ENCODE peak calls at places on chromosomes 4 and X, in eight cellular contexts. N is ovary, P is A549, Y is fibroblast of pulmonary artery, C is upper lobe of right lung, W is fibroblast of lung, Z is AG09309, T is H9. M is an unnamed sample.

GRCh38 chr4:102222838-102223237 is 122.4 kb downstream of the SLC39A8 start:
- DNase-seq in N (no peak), P (no peak), Y (no peak), C (no peak), W (no peak), Z (no peak), T (no peak), M (no peak)

GRCh38 chr4:84530871-84531270 is 31.8 kb upstream of the NKX6-1 start:
- DNase-seq in N (no peak), P (peak), Y (peak), C (no peak), W (peak), Z (no peak), T (no peak), M (peak)

GRCh38 chr4:104559502-104559901 is 64.8 kb upstream of the CXXC4 start:
- DNase-seq in N (no peak), P (no peak), Y (no peak), C (no peak), W (no peak), Z (no peak), T (no peak), M (no peak)

GRCh38 chr4:182193261-182193660 is 49.9 kb upstream of the TENM3 start:
- DNase-seq in N (no peak), P (no peak), Y (no peak), C (no peak), W (no peak), Z (no peak), T (no peak), M (no peak)

GRCh38 chr4:17385403-17385802 is 126.5 kb downstream of the QDPR start:
- DNase-seq in N (no peak), P (no peak), Y (peak), C (no peak), W (peak), Z (no peak), T (no peak), M (peak)

GRCh38 chr4:20764353-20764752 is 64.1 kb downstream of the PACRGL start:
- DNase-seq in N (no peak), P (no peak), Y (no peak), C (no peak), W (peak), Z (peak), T (no peak), M (peak)

GRCh38 chr4:104494822-104495559 is at the start of gene CXXC4:
- DNase-seq in N (peak), P (peak), Y (peak), C (peak), W (peak), Z (no peak), T (peak), M (peak)

GRCh38 chr4:137531951-137532868 is at the start of gene PCDH18:
- DNase-seq in N (peak), P (no peak), Y (peak), C (peak), W (peak), Z (peak), T (peak), M (peak)

GRCh38 chr4:15955670-15956069 is 7.3 kb downstream of the FGFBP2 start:
- DNase-seq in N (no peak), P (peak), Y (peak), C (no peak), W (peak), Z (no peak), T (no peak), M (peak)

GRCh38 chrX:137195991-137196390 is 162.2 kb upstream of the GPR101 start:
- DNase-seq in N (no peak), P (no peak), Y (peak), C (no peak), W (no peak), Z (no peak), T (no peak), M (peak)

GRCh38 chrX:1914606-1915365 is 299.9 kb downstream of the ASMT start:
- DNase-seq in N (no peak), P (peak), Y (no peak), C (no peak), W (no peak), Z (no peak), T (peak), M (no peak)

GRCh38 chr4:47835489-47835888 is 2.4 kb downstream of the CORIN start:
- DNase-seq in N (no peak), P (no peak), Y (no peak), C (no peak), W (no peak), Z (no peak), T (peak), M (no peak)

GRCh38 chr4:3470244-3471097 is 7.4 kb downstream of the DOK7 start:
- DNase-seq in N (no peak), P (no peak), Y (peak), C (no peak), W (peak), Z (no peak), T (no peak), M (peak)

GRCh38 chr4:176210579-176211296 is 15.4 kb upstream of the SPATA4 start:
- DNase-seq in N (no peak), P (no peak), Y (no peak), C (no peak), W (no peak), Z (no peak), T (no peak), M (no peak)
- TF ChIP-seq CTCF in N (no peak), P (no peak), Y (no peak), C (no peak), W (no peak), Z (no peak), T (no peak), M (no peak)

DNA sequence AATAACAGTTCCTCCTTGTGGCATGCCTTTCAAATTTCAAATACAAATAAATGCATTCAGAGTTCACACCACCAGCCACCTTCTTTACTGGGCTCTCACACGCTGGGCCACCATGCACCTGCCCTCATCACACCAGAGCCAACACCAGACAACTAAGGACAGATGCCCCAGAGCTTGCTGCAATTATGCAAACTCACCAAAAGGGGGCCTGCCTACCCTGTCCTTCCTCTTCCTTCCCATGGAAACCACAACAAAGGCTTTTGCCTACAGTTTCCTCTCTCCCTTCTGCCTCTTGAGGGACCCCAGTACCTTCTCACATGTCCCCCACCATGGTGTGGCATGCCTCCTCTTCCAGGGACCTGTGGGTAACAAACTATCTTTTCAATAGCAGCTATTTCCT is 1333.9 kb upstream of the TENM3 start:
- DNase-seq in N (no peak), P (peak), Y (no peak), C (no peak), W (peak), Z (no peak), T (peak), M (no peak)
- TF ChIP-seq CTCF in N (no peak), P (no peak), Y (no peak), C (no peak), W (peak), Z (peak), T (peak), M (peak)

GRCh38 chr4:78059938-78060337 is 2.8 kb downstream of the FRAS1 start:
- DNase-seq in N (no peak), P (no peak), Y (no peak), C (no peak), W (no peak), Z (no peak), T (no peak), M (no peak)
- TF ChIP-seq CTCF in N (no peak), P (no peak), Y (no peak), C (no peak), W (no peak), Z (no peak), T (no peak), M (no peak)

DNA sequence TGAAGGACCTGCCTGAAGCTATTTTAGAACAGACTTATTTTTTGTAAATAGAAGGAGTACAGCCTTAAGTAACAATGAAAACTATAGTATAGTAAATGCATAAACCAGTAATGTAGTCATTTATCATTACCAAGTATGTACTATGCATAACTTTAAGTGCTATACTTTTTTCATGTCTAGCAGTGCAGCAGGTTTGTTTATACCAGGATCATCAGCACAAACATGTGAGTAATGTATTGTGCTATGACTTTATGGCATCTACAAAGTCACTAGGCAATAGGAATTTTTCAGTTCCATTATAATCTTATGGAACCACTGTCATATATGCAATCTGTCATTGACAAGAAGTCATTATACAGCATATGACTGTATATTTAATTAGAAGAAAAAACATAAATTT is 3.4 kb upstream of the ODAPH start:
- DNase-seq in N (no peak), P (no peak), Y (no peak), C (no peak), W (no peak), Z (no peak), T (no peak), M (no peak)
- TF ChIP-seq CTCF in N (no peak), P (no peak), Y (no peak), C (no peak), W (no peak), Z (no peak), T (no peak), M (no peak)

DNA sequence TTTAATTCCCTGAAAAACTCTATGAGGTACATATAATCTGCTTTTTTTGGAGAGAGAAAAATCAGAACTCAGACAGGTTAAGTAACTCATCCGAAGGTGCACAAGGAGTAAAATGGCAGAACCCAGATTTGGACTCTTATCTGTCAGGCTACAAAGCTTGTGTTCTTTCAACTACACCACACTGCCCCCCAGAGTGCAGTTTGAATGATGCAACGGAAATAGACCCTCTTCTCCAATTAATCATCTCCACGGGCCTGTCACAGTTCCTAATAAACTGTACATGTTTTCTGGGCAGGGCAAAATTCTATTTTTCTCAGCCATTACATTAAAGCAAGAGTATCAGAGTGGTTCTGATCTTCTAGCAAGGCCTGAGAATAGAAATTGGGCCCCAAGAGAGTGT is 35.3 kb upstream of the DCX start:
- DNase-seq in N (no peak), P (peak), Y (peak), C (no peak), W (no peak), Z (no peak), T (peak), M (peak)
- TF ChIP-seq CTCF in N (no peak), P (peak), Y (no peak), C (peak), W (no peak), Z (no peak), T (peak), M (no peak)

DNA sequence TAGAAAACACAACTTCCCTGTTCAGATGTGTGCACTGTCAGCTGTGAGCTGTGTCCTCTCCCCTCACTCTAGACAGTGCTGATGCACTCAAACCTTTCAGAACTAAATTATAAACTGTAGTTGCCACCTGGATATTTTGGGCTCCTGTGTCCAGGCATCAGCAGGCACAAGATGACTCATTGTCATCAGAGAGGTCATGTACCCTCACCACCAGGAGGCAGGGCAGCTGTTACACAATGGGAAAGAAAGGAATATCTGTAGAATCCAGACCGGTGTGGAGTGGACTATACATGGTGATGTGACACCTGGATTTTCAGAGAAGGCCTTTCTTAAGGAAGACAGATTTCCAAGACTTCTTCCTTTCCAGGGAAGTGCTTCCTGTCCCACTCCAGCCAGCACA is 854.4 kb upstream of the AGA start:
- DNase-seq in N (no peak), P (no peak), Y (no peak), C (no peak), W (no peak), Z (no peak), T (no peak), M (no peak)
- TF ChIP-seq CTCF in N (no peak), P (no peak), Y (no peak), C (no peak), W (no peak), Z (no peak), T (peak), M (no peak)

DNA sequence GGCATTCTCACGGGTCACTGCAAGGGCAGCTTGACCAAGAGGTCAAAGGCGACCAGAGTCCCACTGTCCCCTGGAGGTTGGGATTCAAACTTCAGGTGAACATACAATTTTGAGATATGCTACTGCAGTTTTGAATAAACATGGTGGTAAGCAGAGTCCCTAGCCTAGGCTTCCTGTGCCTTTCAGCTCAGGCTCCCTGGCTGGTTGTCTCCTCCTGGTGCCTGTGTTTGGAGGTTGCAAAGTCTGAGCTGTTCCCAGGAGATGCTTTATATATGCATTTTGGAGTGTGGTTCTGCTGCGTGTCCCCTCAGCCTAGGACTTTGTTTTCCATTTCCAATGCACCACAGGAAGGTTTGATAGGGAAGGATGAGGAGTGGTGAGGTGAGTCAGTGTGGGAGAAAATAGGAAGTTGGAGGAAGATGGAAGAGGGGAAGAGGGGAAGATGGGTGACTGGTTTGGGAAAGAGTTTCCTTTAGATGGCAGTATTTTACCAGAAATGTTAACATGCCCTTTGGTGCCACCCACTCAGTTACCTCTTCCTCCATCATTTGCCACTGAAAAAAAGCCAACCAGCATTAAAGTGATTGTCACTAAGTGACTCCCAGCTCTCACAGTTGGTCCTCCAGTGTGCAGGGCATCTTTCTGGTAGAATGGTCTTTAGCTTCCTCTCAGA is 211.7 kb upstream of the AGTR2 start:
- DNase-seq in N (no peak), P (no peak), Y (no peak), C (no peak), W (no peak), Z (no peak), T (peak), M (peak)
- TF ChIP-seq CTCF in N (no peak), P (no peak), Y (no peak), C (no peak), W (no peak), Z (no peak), T (peak), M (peak)

DNA sequence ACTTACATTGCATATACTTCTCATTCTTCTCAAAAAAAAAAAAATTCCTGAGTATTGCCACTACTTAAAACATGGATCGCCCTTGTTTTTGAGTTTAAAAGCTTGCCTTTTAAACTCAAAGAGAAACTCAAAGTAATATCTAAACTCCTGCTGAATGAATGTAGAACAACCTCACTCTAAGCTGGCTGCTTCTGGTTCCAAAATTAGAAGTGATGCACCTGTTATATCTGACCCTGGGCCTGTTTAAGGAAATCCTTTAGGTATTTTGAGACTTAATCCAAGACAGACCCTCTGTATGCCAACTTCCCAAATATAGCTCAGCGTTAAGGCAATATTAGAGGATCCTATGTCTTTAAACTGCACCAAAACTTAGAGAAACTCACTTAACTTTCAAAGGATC is 1.8 kb upstream of the OTUD4 start:
- DNase-seq in N (no peak), P (no peak), Y (no peak), C (no peak), W (no peak), Z (no peak), T (no peak), M (no peak)
- TF ChIP-seq CTCF in N (no peak), P (no peak), Y (no peak), C (no peak), W (no peak), Z (no peak), T (no peak), M (no peak)